ENCODE peak calls at places on chromosomes 13 and 19, in four cellular contexts. D is K562, K is HepG2, M is HCT116. T is an unnamed sample.

GRCh38 chr19:34559045-34559444 is 77.5 kb downstream of the WTIP start:
- DNase-seq in D (no peak), M (no peak), K (no peak), T (no peak)

GRCh38 chr13:108929532-108929931 is 300.1 kb downstream of the MYO16 start:
- DNase-seq in M (no peak), K (no peak), D (no peak), T (no peak)

GRCh38 chr13:76792680-76793334 is 93.4 kb downstream of the KCTD12 start:
- DNase-seq in M (no peak), K (no peak), D (no peak), T (no peak)

GRCh38 chr19:31249217-31249616 is 100.0 kb downstream of the TSHZ3 start:
- DNase-seq in D (no peak), K (no peak), M (no peak), T (no peak)

GRCh38 chr13:31101511-31102170 is 60.1 kb downstream of the HSPH1 start:
- DNase-seq in K (no peak), D (no peak), M (no peak), T (no peak)

GRCh38 chr13:40672310-40673060 is 6.0 kb upstream of the FOXO1 start:
- DNase-seq in M (peak; percentile 57), K (peak; percentile 73), D (peak; percentile 70), T (no peak)

GRCh38 chr13:79870123-79870522 is 389.2 kb downstream of the NDFIP2 start:
- DNase-seq in M (no peak), D (no peak), K (no peak), T (no peak)

GRCh38 chr13:20127263-20127562 is 33.6 kb downstream of the GJA3 start:
- DNase-seq in D (no peak), M (no peak), K (peak; percentile 9), T (no peak)

GRCh38 chr13:86758116-86758515 is 913.1 kb upstream of the SLITRK5 start:
- DNase-seq in K (no peak), M (no peak), D (no peak), T (no peak)

GRCh38 chr19:11848200-11848593 is 329 bp upstream of the ZNF439 start:
- DNase-seq in K (no peak), M (no peak), D (no peak), T (no peak)

GRCh38 chr13:59879281-59879680 is 284.4 kb downstream of the DIAPH3 start:
- DNase-seq in K (no peak), M (no peak), D (no peak), T (no peak)

GRCh38 chr19:45645631-45646344 is 6.6 kb upstream of the EML2 start:
- DNase-seq in M (peak; percentile 88), K (peak; percentile 63), D (peak; percentile 90), T (peak; percentile 59)

GRCh38 chr19:17553256-17553655 is 2.2 kb upstream of the COLGALT1 start:
- DNase-seq in M (no peak), K (no peak), D (no peak), T (no peak)

GRCh38 chr19:47471733-47472457 is at the start of gene SLC8A2:
- DNase-seq in D (peak; percentile 99), M (peak; percentile 35), K (peak; percentile 52), T (no peak)

GRCh38 chr13:29909975-29910674 is 59.7 kb upstream of the UBL3 start:
- DNase-seq in K (no peak), M (no peak), D (no peak), T (no peak)

GRCh38 chr19:30049844-30050667 is 108.0 kb downstream of the URI1 start:
- DNase-seq in D (no peak), M (no peak), K (no peak), T (no peak)

GRCh38 chr13:107874456-107874855 is 340.9 kb downstream of the LIG4 start:
- DNase-seq in M (no peak), D (no peak), K (no peak), T (no peak)

GRCh38 chr19:17458970-17459369 is 1.8 kb downstream of the NXNL1 start:
- DNase-seq in M (no peak), K (no peak), D (no peak), T (no peak)

GRCh38 chr13:72643339-72643989 is 84.0 kb downstream of the MZT1 start:
- DNase-seq in M (peak; percentile 33), D (peak; percentile 8), K (peak; percentile 41), T (no peak)

GRCh38 chr13:51825165-51825592 is 19.8 kb downstream of the TMEM272 start:
- DNase-seq in D (no peak), K (no peak), M (no peak), T (no peak)

GRCh38 chr13:37481005-37481857 is 117.3 kb downstream of the POSTN start:
- DNase-seq in M (no peak), K (no peak), D (no peak), T (no peak)

GRCh38 chr13:93079294-93079693 is 147.3 kb upstream of the GPC6 start:
- DNase-seq in D (no peak), M (no peak), K (no peak), T (no peak)

GRCh38 chr19:13705928-13706447 is 58.3 kb upstream of the MRI1 start:
- DNase-seq in M (no peak), D (peak; percentile 55), K (no peak), T (no peak)

GRCh38 chr19:1751367-1752008 is 1.8 kb upstream of the ONECUT3 start:
- DNase-seq in M (no peak), K (no peak), D (no peak), T (no peak)

GRCh38 chr19:1748115-1748702 is 5.1 kb upstream of the ONECUT3 start:
- DNase-seq in M (no peak), K (no peak), D (no peak), T (no peak)

GRCh38 chr19:1748703-1749341 is 4.5 kb upstream of the ONECUT3 start:
- DNase-seq in M (no peak), K (no peak), D (no peak), T (no peak)

GRCh38 chr19:1750343-1751021 is 2.8 kb upstream of the ONECUT3 start:
- DNase-seq in M (no peak), K (no peak), D (no peak), T (no peak)

DNA sequence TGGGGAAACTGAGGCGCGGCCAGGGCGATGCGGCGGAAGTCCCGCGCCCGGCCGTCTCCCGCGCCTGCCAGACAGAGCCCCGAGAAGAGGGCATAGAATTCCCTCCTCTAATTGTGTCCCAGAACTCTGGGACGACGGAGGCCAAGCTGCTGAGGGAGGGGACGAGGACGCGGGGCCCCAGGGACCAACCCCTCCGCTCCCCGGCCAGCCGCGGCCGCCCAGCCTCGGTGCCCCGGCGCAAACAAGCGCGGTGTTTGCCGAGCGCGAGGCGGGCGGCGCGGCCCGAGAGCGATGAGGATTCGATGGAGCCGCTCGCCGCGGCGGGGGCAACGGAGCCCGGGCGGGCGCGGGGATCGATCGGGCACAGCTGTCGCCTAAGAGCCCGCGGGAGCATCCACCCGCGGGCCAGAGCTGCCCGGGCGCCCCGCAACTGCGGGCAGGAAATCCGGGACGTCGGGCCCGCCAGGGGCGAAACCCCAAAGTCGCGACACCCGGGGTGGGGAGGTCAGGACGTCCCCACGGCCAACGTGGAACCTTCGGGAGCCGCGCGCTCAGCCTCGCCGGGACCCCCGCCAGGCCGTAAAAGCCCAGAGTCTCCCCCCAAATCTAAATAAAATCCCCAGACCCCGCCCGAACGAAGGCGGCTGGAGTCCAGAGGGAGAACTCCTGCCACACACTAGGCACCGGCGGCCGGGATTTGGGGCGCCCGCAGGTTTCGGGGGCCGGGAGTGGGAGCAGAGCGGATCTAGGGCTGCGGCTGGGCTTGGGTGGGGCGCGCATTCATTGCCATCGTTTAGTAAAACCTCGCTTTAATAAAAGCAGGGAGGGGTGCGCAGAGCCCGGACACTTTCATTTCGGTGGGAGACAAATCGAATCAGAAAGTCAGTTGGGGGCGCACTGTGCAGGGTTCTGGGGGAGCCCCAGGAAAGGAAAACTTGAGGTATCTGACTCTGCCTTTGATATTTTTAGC is 3.6 kb upstream of the ONECUT3 start:
- DNase-seq in M (no peak), D (no peak), K (no peak), T (no peak)
- H3K4me3 ChIP-seq in M (peak overlapping the region; percentile 78), D (no peak overlapping the region), K (no peak overlapping the region), T (peak overlapping the region; percentile 49)

DNA sequence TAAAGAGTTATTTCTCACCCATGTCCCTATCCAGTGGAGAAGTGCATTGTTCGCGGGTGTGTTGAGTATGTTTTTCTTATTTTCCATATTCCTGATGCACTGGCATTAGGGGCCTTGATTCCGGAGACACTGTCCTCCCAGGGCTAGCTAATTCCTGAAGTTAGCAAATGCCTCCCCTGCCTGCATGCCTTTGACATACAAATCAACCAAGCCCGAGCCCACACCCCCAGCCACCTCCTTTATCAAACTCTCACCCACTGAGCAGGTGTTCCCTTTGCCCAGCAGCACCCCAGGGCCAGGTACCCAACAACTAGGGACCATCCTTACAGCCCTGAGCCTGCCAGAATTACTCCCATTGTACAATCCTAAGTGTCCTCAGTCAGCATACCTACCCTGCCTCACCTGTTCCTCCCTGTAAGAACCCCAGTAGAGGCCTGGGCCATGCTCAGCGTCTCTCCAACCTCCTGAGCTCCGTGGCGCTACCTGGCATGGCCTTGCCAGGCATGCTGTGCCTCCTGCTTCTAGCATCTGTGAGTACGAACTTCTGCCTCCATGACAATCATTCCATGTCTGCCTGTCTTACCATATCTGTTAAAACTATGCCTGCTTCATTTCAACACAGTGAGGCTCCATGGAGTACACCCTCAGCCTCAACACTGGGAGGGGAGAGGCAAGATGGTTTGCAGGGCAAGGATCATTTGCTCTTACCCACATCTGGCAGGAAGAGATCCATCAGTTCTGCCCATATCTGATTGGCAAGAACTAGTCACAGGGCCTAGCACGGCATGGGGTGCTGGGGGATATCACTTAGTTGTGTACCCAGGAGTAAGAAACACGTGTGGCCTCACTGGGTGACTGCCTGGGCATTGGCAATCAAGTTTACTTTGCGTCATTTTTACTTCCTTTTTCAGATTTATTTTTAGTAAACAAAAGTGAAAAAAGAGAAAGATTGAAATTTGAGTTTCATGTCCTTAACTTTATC is 203.9 kb downstream of the SHISA2 start:
- DNase-seq in M (no peak), K (no peak), D (no peak), T (no peak)
- H3K4me1 ChIP-seq in M (no peaks in the 10 kb centered on the region), K (no peaks in the 10 kb centered on the region), D (no peaks in the 10 kb centered on the region), T (no peaks in the 10 kb centered on the region)

DNA sequence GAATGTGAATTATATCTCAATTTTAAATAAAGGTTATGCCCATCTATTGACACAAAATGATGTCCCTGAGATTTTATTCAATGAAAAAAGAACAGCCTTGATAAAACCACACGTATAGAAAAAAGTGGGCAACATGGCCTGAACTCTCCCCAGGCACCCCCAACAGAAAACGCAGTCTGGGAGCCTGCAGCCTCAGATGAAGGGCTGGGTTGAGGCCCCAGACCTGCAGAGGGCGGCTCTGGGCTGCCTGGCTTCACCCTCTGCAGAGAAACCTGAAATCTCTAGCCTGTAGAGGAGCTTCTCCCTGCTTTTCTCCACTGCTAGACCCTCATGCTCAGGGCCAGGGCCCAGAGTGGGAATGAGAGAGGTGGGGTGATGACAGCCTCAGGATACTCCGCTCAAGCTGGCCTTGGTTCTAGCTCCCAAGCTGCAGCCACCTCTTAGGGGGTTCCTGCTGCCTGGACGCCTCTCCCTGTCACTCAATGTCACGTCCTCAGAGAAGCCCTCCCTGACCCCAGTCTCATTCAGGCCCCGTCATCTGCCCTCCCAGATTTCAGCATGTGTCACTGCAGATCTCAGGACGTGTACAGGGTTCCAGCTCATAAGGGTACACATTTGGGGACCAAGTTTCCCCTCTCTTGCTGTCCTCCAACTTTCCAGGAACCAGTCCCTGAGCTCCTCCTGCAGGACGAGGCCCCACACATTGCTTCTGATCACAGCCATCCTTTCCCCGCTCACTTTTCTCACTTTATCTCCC is 1.8 kb downstream of the MBD3 start:
- DNase-seq in K (peak; percentile 49), D (no peak), M (no peak), T (no peak)
- TF ChIP-seq TCF7L2 in K (no peak), D (no peak), M (no peak), T (no peak)

DNA sequence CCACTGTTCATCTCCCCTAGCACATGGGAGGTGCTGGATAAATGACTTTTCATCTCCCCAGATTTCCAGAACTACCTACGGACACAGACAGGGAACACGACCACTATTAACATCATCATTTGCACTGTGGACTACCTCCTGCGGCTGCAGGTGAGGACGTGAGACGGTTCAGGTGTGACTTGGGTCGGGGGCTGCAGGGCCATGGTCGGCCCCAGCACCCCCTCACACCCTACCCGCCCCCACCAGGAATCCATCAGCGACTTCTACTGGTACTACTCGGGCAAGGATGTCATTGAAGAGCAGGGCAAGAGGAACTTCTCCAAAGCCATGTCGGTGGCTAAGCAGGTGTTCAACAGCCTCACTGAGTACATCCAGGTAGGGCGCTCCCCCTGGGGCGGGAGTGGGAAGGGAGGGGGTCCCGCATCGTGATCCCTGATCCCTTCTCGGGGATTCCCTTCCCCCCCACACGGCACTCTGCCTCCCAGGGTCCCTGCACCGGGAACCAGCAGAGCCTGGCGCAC is 74.4 kb downstream of the MAP4K1 start:
- DNase-seq in K (no peak), D (no peak), M (no peak), T (no peak)
- H3K4me3 ChIP-seq in K (peak overlapping the region; percentile 58), D (peak overlapping the region; percentile 56), M (peak overlapping the region; percentile 49), T (peak overlapping the region; percentile 50)

T was measured in Panc1.